ENCODE peak calls at places on chromosomes 2 and 18, in six cellular contexts. L is GM23338, Y is SK-N-SH, F is HCT116, S is HepG2, Q is A549. N is an unnamed sample.

GRCh38 chr2:171318463-171318934 is 115.3 kb downstream of the METTL8 start:
- DNase-seq in L (peak; percentile 84), Y (no peak), F (no peak), S (no peak), Q (no peak), N (no peak)

GRCh38 chr18:56257215-56257614 is 381.2 kb downstream of the TXNL1 start:
- DNase-seq in L (no peak), Y (no peak), F (no peak), S (no peak), Q (no peak), N (no peak)

GRCh38 chr2:212021947-212022346 is 516.7 kb downstream of the ERBB4 start:
- DNase-seq in L (no peak), Y (no peak), F (peak; percentile 3), S (peak; percentile 7), Q (no peak), N (no peak)

GRCh38 chr2:152950125-152950524 is 231.7 kb downstream of the ARL6IP6 start:
- DNase-seq in L (peak; percentile 62), Y (no peak), F (no peak), S (no peak), Q (no peak), N (no peak)

GRCh38 chr18:490624-491023 is 9.9 kb downstream of the COLEC12 start:
- DNase-seq in L (no peak), Y (no peak), F (no peak), S (no peak), Q (no peak), N (no peak)

GRCh38 chr2:130760754-130761751 is 5.7 kb downstream of the AMER3 start:
- DNase-seq in L (no peak), Y (no peak), F (no peak), S (no peak), Q (no peak), N (no peak)

GRCh38 chr2:4168834-4169233 is 465.5 kb downstream of the DCDC2C start:
- DNase-seq in L (peak; percentile 17), Y (no peak), F (no peak), S (no peak), Q (no peak), N (no peak)

GRCh38 chr2:78992807-78993517 is 32.5 kb upstream of the REG3G start:
- DNase-seq in L (peak; percentile 83), Y (no peak), F (no peak), S (no peak), Q (no peak), N (no peak)

GRCh38 chr2:72138011-72138881 is 9.4 kb downstream of the CYP26B1 start:
- DNase-seq in L (no peak), Y (peak; percentile 27), F (no peak), S (peak; percentile 24), Q (no peak), N (no peak)

GRCh38 chr2:138581909-138582308 is 80.3 kb downstream of the SPOPL start:
- DNase-seq in L (no peak), Y (no peak), F (no peak), S (no peak), Q (no peak), N (no peak)

GRCh38 chr2:64649626-64650025 is 4.1 kb downstream of the SERTAD2 start:
- DNase-seq in L (no peak), Y (no peak), F (no peak), S (peak; percentile 53), Q (no peak), N (no peak)

GRCh38 chr2:174636979-174637378 is 39.4 kb upstream of the WIPF1 start:
- DNase-seq in L (peak; percentile 16), Y (no peak), F (no peak), S (no peak), Q (no peak), N (no peak)

GRCh38 chr2:84846041-84846663 is 34.7 kb downstream of the TRABD2A start:
- DNase-seq in L (no peak), Y (no peak), F (no peak), S (no peak), Q (no peak), N (no peak)

GRCh38 chr2:236044191-236044590 is 124.0 kb downstream of the GBX2 start:
- DNase-seq in L (no peak), Y (no peak), F (no peak), S (no peak), Q (no peak), N (no peak)
- H3K4me1 ChIP-seq in L (peaks cover 5% of the 10 kb centered on the region), Y (no peaks in the 10 kb centered on the region), F (peaks cover 3% of the 10 kb centered on the region), S (no peaks in the 10 kb centered on the region), Q (peaks cover 15% of the 10 kb centered on the region), N (no peaks in the 10 kb centered on the region)

GRCh38 chr18:2083691-2084090 is 487.6 kb downstream of the METTL4 start:
- DNase-seq in L (peak; percentile 59), Y (no peak), F (no peak), S (no peak), Q (no peak), N (no peak)
- TF ChIP-seq CTCF in L (peak; percentile 63), Y (peak; percentile 27), F (peak; percentile 60), S (peak; percentile 58), Q (no peak), N (peak; percentile 15)

GRCh38 chr2:128503358-128504241 is 184.9 kb upstream of the HS6ST1 start:
- DNase-seq in L (no peak), Y (no peak), F (no peak), S (no peak), Q (no peak), N (no peak)

GRCh38 chr2:128505150-128505490 is 186.5 kb upstream of the HS6ST1 start:
- DNase-seq in L (no peak), Y (no peak), F (no peak), S (no peak), Q (no peak), N (no peak)

GRCh38 chr2:128502638-128503246 is 184.1 kb upstream of the HS6ST1 start:
- DNase-seq in L (no peak), Y (no peak), F (no peak), S (no peak), Q (no peak), N (no peak)

GRCh38 chr2:128506127-128506526 is 187.5 kb upstream of the HS6ST1 start:
- DNase-seq in L (no peak), Y (no peak), F (no peak), S (no peak), Q (no peak), N (no peak)

GRCh38 chr2:128504242-128505149 is 185.8 kb upstream of the HS6ST1 start:
- DNase-seq in L (no peak), Y (no peak), F (no peak), S (no peak), Q (no peak), N (no peak)
- TF ChIP-seq REST in L (no peak), Y (no peak), F (no peak), S (no peak), Q (no peak), N (no peak)

GRCh38 chr2:16645771-16646559 is 19.7 kb downstream of the CYRIA start:
- DNase-seq in L (no peak), Y (no peak), F (no peak), S (no peak), Q (no peak), N (no peak)
- H3K4me1 ChIP-seq in L (no peaks in the 10 kb centered on the region), Y (peaks cover 15% of the 10 kb centered on the region), F (peaks cover 2% of the 10 kb centered on the region), S (no peaks in the 10 kb centered on the region), Q (no peaks in the 10 kb centered on the region), N (no peaks in the 10 kb centered on the region)

GRCh38 chr2:179440642-179441251 is 176.1 kb upstream of the SESTD1 start:
- DNase-seq in L (peak; percentile 78), Y (peak; percentile 25), F (peak; percentile 34), S (peak; percentile 34), Q (no peak), N (no peak)
- TF ChIP-seq CTCF in L (peak; percentile 89), Y (peak; percentile 64), F (peak; percentile 77), S (peak; percentile 51), Q (peak; percentile 75), N (peak; percentile 72)

DNA sequence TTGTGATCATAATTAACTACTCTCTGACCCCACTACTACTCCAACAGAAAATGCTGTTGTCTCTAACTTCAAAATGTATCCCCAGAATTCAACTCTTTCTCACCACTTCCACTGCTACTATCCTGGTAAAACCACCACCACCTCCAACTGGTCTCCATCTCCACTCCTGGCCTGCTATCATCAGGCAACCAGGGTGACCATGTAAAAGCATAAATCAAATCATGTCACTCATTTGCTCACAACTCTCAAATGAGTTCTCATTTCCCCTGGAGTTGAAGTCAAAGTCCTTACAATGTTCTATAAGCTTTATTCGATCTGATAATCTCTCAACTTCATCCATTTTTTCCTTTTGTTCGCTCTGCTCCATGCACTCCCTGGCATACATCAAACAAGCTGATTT is 24.6 kb downstream of the CUL3 start:
- DNase-seq in L (no peak), Y (no peak), F (no peak), S (no peak), Q (no peak), N (no peak)
- TF ChIP-seq REST in L (no peak), Y (no peak), F (no peak), S (no peak), Q (no peak), N (no peak)

N was measured in Panc1.